ENCODE peak calls at places on chromosome 21, in nine cellular contexts. J is nephron progenitor cell, Q is endodermal cell, I is tibial artery, D is kidney, V is cardiac fibroblast, N is brain microvascular endothelial cell, C is progenitor cell of endocrine pancreas, O is AG04450. M is an unnamed sample.

GRCh38 chr21:38770660-38771059 is 35.1 kb upstream of the ETS2 start:
- DNase-seq in J (no peak), Q (no peak), I (no peak), D (no peak), V (no peak), N (no peak), C (no peak), O (no peak), M (no peak)

GRCh38 chr21:38909929-38910328 is 104.2 kb downstream of the ETS2 start:
- DNase-seq in J (no peak), Q (no peak), I (no peak), D (no peak), V (no peak), N (no peak), C (no peak), O (no peak), M (no peak)

GRCh38 chr21:39036581-39036980 is 146.7 kb downstream of the PSMG1 start:
- DNase-seq in J (no peak), Q (no peak), I (no peak), D (no peak), V (no peak), N (no peak), C (no peak), O (no peak), M (no peak)

GRCh38 chr21:29053656-29054055 is 19.8 kb downstream of the CCT8 start:
- DNase-seq in J (no peak), Q (no peak), I (no peak), D (no peak), V (no peak), N (peak), C (no peak), O (peak), M (no peak)

GRCh38 chr21:39321424-39321823 is 8.0 kb upstream of the BRWD1 start:
- DNase-seq in J (no peak), Q (no peak), I (no peak), D (no peak), V (no peak), N (peak), C (no peak), O (no peak), M (no peak)

GRCh38 chr21:31176080-31176551 is 137.8 kb upstream of the KRTAP19-8 start:
- DNase-seq in J (no peak), Q (no peak), I (no peak), D (no peak), V (no peak), N (no peak), C (no peak), O (no peak), M (no peak)

GRCh38 chr21:39258207-39258606 is 55.2 kb downstream of the BRWD1 start:
- DNase-seq in J (no peak), Q (no peak), I (no peak), D (no peak), V (no peak), N (no peak), C (no peak), O (no peak), M (no peak)

GRCh38 chr21:29718081-29718815 is 221.5 kb downstream of the GRIK1 start:
- DNase-seq in J (no peak), Q (no peak), I (no peak), D (no peak), V (peak), N (peak), C (no peak), O (no peak), M (no peak)

GRCh38 chr21:14875704-14876364 is 189.0 kb downstream of the NRIP1 start:
- DNase-seq in J (peak), Q (no peak), I (no peak), D (no peak), V (no peak), N (no peak), C (no peak), O (no peak), M (no peak)

GRCh38 chr21:15729674-15730483 is at the start of gene USP25:
- DNase-seq in J (peak), Q (peak), I (peak), D (peak), V (peak), N (peak), C (peak), O (no peak), M (no peak)

GRCh38 chr21:14991957-14992356 is 72.8 kb downstream of the NRIP1 start:
- DNase-seq in J (no peak), Q (no peak), I (no peak), D (no peak), V (no peak), N (peak), C (no peak), O (no peak), M (no peak)

DNA sequence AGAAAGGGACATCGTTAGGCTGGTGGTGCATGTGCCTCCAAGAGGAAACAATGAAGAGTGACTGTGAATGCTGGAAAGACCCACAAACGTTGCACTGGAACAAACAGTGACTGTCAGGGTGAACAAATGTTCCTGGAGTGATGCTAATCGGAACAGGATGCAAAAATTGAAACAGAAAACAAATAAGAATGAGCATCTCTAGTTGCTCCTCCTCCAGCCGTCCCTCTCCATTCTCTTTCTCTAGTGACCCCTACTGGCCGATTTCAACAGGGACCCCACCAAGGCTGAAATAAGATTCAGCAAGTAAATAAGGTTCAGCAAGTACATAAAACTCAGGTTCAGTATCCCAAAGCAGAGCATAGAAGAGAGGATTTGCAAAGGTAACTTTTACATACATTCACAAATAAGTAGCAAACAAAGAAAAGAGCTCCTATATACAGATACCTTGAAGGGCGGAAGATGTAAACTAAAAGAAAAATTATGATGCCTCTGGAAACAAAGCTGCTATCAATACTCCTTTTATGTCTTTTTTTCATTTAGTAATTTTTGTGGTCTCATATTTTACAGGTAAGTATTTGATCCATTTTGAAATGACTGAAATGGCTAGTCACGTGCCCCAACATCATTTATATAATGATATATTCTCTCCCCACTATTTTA is 836.1 kb upstream of the ADAMTS5 start:
- DNase-seq in J (peak), Q (peak), I (no peak), D (no peak), V (peak), N (peak), C (no peak), O (no peak), M (no peak)
- TF ChIP-seq CTCF in J (peak), Q (peak), I (no peak), D (peak), V (peak), N (peak), C (peak), O (peak), M (peak)

GRCh38 chr21:34039678-34040382 is 33.5 kb upstream of the MRPS6 start:
- DNase-seq in J (no peak), Q (peak), I (no peak), D (no peak), V (no peak), N (no peak), C (no peak), O (no peak), M (no peak)
- TF ChIP-seq CTCF in J (no peak), Q (peak), I (peak), D (no peak), V (no peak), N (peak), C (peak), O (no peak), M (no peak)

GRCh38 chr21:17554619-17555472 is 42.0 kb downstream of the CXADR start:
- DNase-seq in J (no peak), Q (no peak), I (no peak), D (no peak), V (peak), N (no peak), C (no peak), O (no peak), M (no peak)
- TF ChIP-seq CTCF in J (peak), Q (peak), I (no peak), D (peak), V (peak), N (peak), C (peak), O (peak), M (no peak)

GRCh38 chr21:34726627-34727337 is 58.0 kb downstream of the CLIC6 start:
- DNase-seq in J (no peak), Q (no peak), I (no peak), D (no peak), V (no peak), N (peak), C (no peak), O (no peak), M (no peak)

GRCh38 chr21:34724857-34725195 is 56.0 kb downstream of the CLIC6 start:
- DNase-seq in J (no peak), Q (no peak), I (no peak), D (no peak), V (peak), N (no peak), C (no peak), O (no peak), M (no peak)

GRCh38 chr21:34724131-34724856 is 55.5 kb downstream of the CLIC6 start:
- DNase-seq in J (no peak), Q (no peak), I (no peak), D (no peak), V (peak), N (no peak), C (no peak), O (no peak), M (no peak)

GRCh38 chr21:34728479-34728878 is 59.7 kb downstream of the CLIC6 start:
- DNase-seq in J (no peak), Q (no peak), I (no peak), D (no peak), V (no peak), N (no peak), C (no peak), O (no peak), M (no peak)

GRCh38 chr21:34722684-34723300 is 54.0 kb downstream of the CLIC6 start:
- DNase-seq in J (peak), Q (peak), I (no peak), D (peak), V (no peak), N (no peak), C (peak), O (no peak), M (no peak)
- TF ChIP-seq CTCF in J (peak), Q (peak), I (peak), D (peak), V (peak), N (peak), C (peak), O (peak), M (peak)

DNA sequence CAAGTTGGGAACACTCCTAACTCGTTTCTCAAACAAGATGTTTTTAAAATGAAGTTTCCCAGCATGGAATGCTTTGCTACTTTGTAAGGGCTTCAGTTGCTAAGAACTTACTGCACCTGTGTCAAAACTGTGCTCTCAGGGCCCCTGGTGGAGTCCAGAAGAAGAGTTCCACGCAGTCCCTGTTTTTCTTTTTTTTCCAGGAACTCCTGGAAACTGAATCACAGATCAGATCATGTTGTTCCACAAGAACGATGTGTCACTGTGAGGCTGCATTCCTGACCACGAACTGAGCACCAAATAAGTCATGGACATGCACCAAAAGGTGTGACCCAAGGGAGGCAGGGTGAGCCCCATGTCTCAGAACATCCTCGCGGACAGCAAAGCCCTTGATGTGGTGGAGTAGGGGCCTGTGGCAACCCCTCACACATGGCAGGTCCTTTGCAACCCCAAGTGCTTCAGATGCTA is 257.2 kb downstream of the KCNJ6 start:
- DNase-seq in J (no peak), Q (no peak), I (peak), D (peak), V (peak), N (peak), C (no peak), O (peak), M (peak)
- TF ChIP-seq CTCF in J (no peak), Q (peak), I (peak), D (no peak), V (peak), N (peak), C (peak), O (peak), M (no peak)

GRCh38 chr21:44510109-44510507 is 29.9 kb downstream of the KRTAP10-1 start:
- DNase-seq in J (no peak), Q (peak), I (no peak), D (no peak), V (no peak), N (no peak), C (no peak), O (no peak), M (no peak)

GRCh38 chr21:44510508-44511218 is 29.3 kb downstream of the KRTAP10-1 start:
- DNase-seq in J (peak), Q (peak), I (no peak), D (peak), V (peak), N (peak), C (peak), O (no peak), M (no peak)

GRCh38 chr21:44508711-44509445 is 31.1 kb downstream of the KRTAP10-1 start:
- DNase-seq in J (no peak), Q (no peak), I (no peak), D (peak), V (no peak), N (no peak), C (no peak), O (no peak), M (no peak)

GRCh38 chr21:44508426-44508710 is 31.6 kb downstream of the KRTAP10-1 start:
- DNase-seq in J (no peak), Q (no peak), I (no peak), D (no peak), V (no peak), N (no peak), C (no peak), O (no peak), M (no peak)

DNA sequence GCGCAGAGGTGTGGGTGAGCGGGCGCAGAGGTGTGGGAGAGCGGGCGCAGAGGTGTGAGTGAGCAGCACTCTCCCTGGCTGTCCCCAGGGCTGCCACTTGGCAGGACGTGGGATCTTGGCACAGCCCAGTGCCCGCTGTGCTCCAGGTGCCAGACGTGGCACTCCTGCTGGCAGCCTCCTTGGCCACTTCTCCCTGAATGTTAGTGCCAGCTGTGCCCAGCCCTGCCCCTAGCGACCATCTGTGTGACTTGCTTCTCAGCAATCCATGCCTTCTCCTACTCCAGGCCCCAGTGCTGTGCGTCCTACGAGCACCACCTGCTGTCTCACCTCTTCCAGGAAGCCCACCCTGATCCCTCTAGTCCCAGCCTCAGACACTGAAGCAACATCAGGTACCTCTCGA is 30.5 kb downstream of the KRTAP10-1 start:
- DNase-seq in J (no peak), Q (no peak), I (no peak), D (peak), V (no peak), N (no peak), C (no peak), O (no peak), M (no peak)
- TF ChIP-seq CTCF in J (no peak), Q (no peak), I (no peak), D (no peak), V (no peak), N (no peak), C (no peak), O (no peak), M (no peak)

DNA sequence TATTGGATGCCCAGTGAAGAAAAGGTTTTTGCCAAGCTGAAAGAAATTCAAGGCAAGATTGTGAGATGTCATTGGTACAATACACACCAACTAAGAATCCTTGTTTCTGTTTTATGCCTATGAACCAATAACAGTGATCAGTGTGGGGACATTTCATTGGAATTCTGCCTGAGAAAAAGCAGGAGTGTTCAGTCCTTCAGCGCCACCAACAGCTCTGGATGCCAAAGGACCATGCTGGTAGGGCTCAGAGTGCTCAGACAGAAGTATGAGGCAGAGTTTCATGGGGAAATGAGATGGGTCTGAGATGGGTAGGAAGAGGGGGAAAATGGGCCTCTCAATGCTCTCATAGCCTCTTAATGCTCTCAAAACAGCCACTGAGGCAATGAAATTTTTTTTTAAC is 56.5 kb downstream of the GABPA start:
- DNase-seq in J (no peak), Q (no peak), I (no peak), D (no peak), V (no peak), N (no peak), C (no peak), O (no peak), M (no peak)
- TF ChIP-seq CTCF in J (no peak), Q (no peak), I (no peak), D (no peak), V (no peak), N (no peak), C (no peak), O (no peak), M (no peak)

GRCh38 chr21:43268804-43269186 is 100.0 kb downstream of the CRYAA start:
- DNase-seq in J (no peak), Q (no peak), I (no peak), D (peak), V (no peak), N (no peak), C (no peak), O (no peak), M (no peak)
- TF ChIP-seq CTCF in J (no peak), Q (no peak), I (no peak), D (no peak), V (peak), N (peak), C (no peak), O (no peak), M (no peak)

DNA sequence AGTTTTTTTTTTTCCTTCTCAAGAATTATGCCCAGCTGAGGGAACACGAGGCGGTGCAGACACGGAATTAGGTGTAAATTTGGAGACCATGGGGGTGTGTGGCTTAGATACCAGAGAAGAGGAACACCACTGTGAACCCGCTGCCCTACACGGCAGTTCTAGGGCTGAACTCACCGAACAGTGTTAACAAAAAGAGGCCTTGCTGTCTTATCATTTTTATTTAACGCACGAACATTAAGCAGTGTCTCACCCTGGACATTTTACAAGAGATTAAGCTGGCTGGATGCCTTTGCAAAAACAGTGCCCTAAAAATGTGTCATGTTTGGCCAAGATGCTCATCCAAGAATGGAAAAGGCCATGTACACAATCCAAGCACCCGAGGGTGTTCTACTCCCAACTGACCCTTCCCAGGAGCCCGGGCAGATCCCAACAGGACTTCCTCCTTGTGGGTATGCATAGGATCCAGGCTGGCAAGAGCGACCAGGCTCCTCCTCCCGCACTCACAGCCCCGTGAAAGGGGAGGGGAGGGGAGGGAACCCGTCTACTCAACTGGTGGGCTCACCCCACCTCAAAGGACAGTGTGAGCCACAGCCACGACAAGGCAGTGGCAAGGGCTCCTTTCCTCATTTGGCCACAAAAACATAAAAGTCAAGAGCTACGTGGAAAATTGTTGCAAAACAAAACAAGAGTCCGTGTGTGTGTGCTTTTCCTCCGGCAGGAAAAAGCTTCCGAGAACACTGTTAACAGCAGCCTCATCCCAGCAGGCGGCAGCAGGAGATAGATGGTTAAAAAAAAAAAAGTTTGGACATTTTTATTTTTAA is 20.3 kb downstream of the C2CD2 start:
- DNase-seq in J (no peak), Q (no peak), I (no peak), D (no peak), V (peak), N (no peak), C (no peak), O (no peak), M (no peak)
- TF ChIP-seq CTCF in J (no peak), Q (no peak), I (peak), D (no peak), V (peak), N (peak), C (no peak), O (peak), M (no peak)

GRCh38 chr21:46551636-46552241 is 53.1 kb downstream of the S100B start:
- DNase-seq in J (no peak), Q (peak), I (no peak), D (no peak), V (no peak), N (no peak), C (no peak), O (no peak), M (no peak)
- TF ChIP-seq CTCF in J (no peak), Q (no peak), I (no peak), D (no peak), V (no peak), N (no peak), C (no peak), O (no peak), M (no peak)